ENCODE peak calls at places on chromosomes 2 and 18, in four cellular contexts. G is CD8-positive, alpha-beta T cell; U is ovary; B is upper lobe of right lung. A is an unnamed sample.

GRCh38 chr2:204570449-204570848 is 25.2 kb downstream of the PARD3B start:
- DNase-seq in B (no peak), U (no peak), G (no peak), A (no peak)

GRCh38 chr2:40448476-40449079 is 3.3 kb downstream of the SLC8A1 start:
- DNase-seq in B (no peak), U (no peak), G (no peak), A (no peak)

GRCh38 chr2:23020659-23021058 is 364.3 kb upstream of the KLHL29 start:
- DNase-seq in B (no peak), G (no peak), U (no peak), A (no peak)

GRCh38 chr2:113324684-113325160 is 46.0 kb upstream of the PAX8 start:
- DNase-seq in U (peak; percentile 14), B (peak; percentile 78), G (peak; percentile 16), A (no peak)

GRCh38 chr2:176001903-176002683 is at the start of gene LNPK:
- DNase-seq in B (peak; percentile 97), G (peak; percentile 92), U (peak; percentile 87), A (peak; percentile 73)

GRCh38 chr2:33620-34019 is 12.7 kb downstream of the FAM110C start:
- DNase-seq in U (no peak), G (peak; percentile 32), B (no peak), A (no peak)

GRCh38 chr2:38751043-38751846 is at the start of gene SRSF7:
- DNase-seq in B (peak; percentile 97), G (peak; percentile 99), U (peak; percentile 98), A (peak; percentile 96)

GRCh38 chr2:12732663-12733062 is 15.9 kb downstream of the TRIB2 start:
- DNase-seq in U (no peak), B (no peak), G (no peak), A (no peak)

GRCh38 chr2:69807821-69808540 is 21.5 kb upstream of the GMCL1 start:
- DNase-seq in U (no peak), G (no peak), B (no peak), A (no peak)

GRCh38 chr2:161722547-161723503 is 98.6 kb downstream of the SLC4A10 start:
- DNase-seq in G (no peak), B (peak; percentile 41), U (no peak), A (no peak)

GRCh38 chr18:55256568-55257289 is 297.5 kb upstream of the CCDC68 start:
- DNase-seq in G (no peak), U (no peak), B (no peak), A (no peak)

GRCh38 chr2:99974275-99974674 is 168.1 kb downstream of the AFF3 start:
- DNase-seq in U (no peak), B (no peak), G (no peak), A (no peak)

GRCh38 chr2:19124135-19124534 is 234.3 kb downstream of the OSR1 start:
- DNase-seq in G (no peak), B (no peak), U (no peak), A (no peak)

GRCh38 chr2:172896541-172897144 is 161.0 kb downstream of the RAPGEF4 start:
- DNase-seq in B (no peak), G (no peak), U (no peak), A (no peak)

GRCh38 chr2:178650554-178650953 is 156.7 kb downstream of the TTN start:
- DNase-seq in G (no peak), B (no peak), U (no peak), A (no peak)

GRCh38 chr2:176501652-176502051 is 232.4 kb downstream of the MTX2 start:
- DNase-seq in U (no peak), B (no peak), G (no peak), A (no peak)

GRCh38 chr2:172354347-172354746 is 73.0 kb upstream of the ITGA6 start:
- DNase-seq in U (no peak), G (no peak), B (no peak), A (no peak)

GRCh38 chr2:189281151-189281550 is 101.6 kb upstream of the COL5A2 start:
- DNase-seq in B (no peak), U (no peak), G (no peak), A (no peak)

GRCh38 chr2:163610817-163611556 is 124.8 kb downstream of the FIGN start:
- DNase-seq in G (no peak), U (no peak), B (no peak), A (no peak)

GRCh38 chr2:135742307-135742838 is 718 bp downstream of the UBXN4 start:
- DNase-seq in U (no peak), B (peak; percentile 80), G (peak; percentile 20), A (no peak)

GRCh38 chr2:90069290-90069894 is 1377.9 kb downstream of the RPIA start:
- DNase-seq in G (no peak), B (peak; percentile 72), U (no peak), A (no peak)

GRCh38 chr2:240277073-240277806 is 136.8 kb upstream of the OTOS start:
- DNase-seq in U (no peak), G (no peak), B (peak; percentile 60), A (peak; percentile 34)

GRCh38 chr2:234795974-234796690 is 155.7 kb upstream of the SH3BP4 start:
- DNase-seq in B (no peak), G (no peak), U (no peak), A (no peak)

GRCh38 chr2:129779783-129780182 is 199.7 kb upstream of the RAB6C start:
- DNase-seq in U (no peak), G (no peak), B (no peak), A (no peak)

GRCh38 chr18:13374468-13375301 is 156.1 kb downstream of the LDLRAD4 start:
- DNase-seq in U (no peak), G (no peak), B (no peak), A (no peak)

GRCh38 chr18:13372405-13372995 is 153.9 kb downstream of the LDLRAD4 start:
- DNase-seq in B (no peak), G (no peak), U (no peak), A (no peak)

GRCh38 chr18:23523429-23524212 is 20.3 kb downstream of the RMC1 start:
- DNase-seq in G (no peak), B (no peak), U (no peak), A (no peak)

GRCh38 chr2:74975016-74975415 is 16.6 kb downstream of the POLE4 start:
- DNase-seq in G (no peak), U (no peak), B (no peak), A (no peak)

GRCh38 chr2:231360401-231360800 is 35.1 kb upstream of the B3GNT7 start:
- DNase-seq in B (no peak), G (no peak), U (no peak), A (no peak)

GRCh38 chr18:42114310-42114943 is 159.4 kb downstream of the PIK3C3 start:
- DNase-seq in U (peak; percentile 53), G (peak; percentile 31), B (no peak), A (no peak)

GRCh38 chr2:19876751-19877150 is 25.0 kb downstream of the TTC32 start:
- DNase-seq in G (no peak), B (no peak), U (no peak), A (no peak)

GRCh38 chr2:19574788-19575260 is 216.4 kb upstream of the OSR1 start:
- DNase-seq in U (no peak), B (no peak), G (no peak), A (no peak)

GRCh38 chr18:74826560-74826959 is 228.9 kb downstream of the ZNF407 start:
- DNase-seq in B (no peak), U (no peak), G (no peak), A (no peak)

GRCh38 chr2:82230406-82230805 is 1925.9 kb upstream of the LRRTM1 start:
- DNase-seq in G (no peak), U (no peak), B (no peak), A (no peak)

DNA sequence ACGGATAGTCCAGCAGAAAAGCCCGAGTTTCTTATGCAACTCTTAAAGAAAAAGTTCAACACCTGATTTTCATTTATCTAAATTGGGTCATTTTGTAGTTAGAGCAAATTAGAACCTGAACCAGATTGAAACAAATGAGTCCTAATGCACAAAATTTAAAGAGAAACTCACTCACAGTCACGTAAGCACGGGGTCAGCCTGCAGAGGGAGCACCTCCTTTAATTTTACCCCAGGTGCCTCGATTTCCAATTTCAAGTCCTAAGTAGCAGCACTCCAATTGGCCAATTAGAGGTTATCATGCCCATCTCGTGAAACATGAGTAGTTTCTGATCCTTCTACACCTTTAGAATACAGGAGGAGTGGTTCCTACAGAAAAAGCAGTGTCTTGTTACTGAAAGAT is 1929.7 kb upstream of the LRRTM1 start:
- DNase-seq in B (no peak), G (no peak), U (no peak), A (no peak)
- H3K9me3 ChIP-seq in B (no peaks in the 10 kb centered on the region), G (no peaks in the 10 kb centered on the region), U (no peaks in the 10 kb centered on the region), A (no peaks in the 10 kb centered on the region)

GRCh38 chr18:47110875-47111274 is 39.4 kb downstream of the HDHD2 start:
- DNase-seq in B (no peak), G (no peak), U (no peak), A (no peak)

GRCh38 chr18:47109049-47109448 is 41.3 kb downstream of the HDHD2 start:
- DNase-seq in G (no peak), U (no peak), B (no peak), A (no peak)

GRCh38 chr18:47113796-47114540 is 36.3 kb downstream of the HDHD2 start:
- DNase-seq in G (no peak), B (no peak), U (no peak), A (no peak)

GRCh38 chr18:47109720-47110119 is 40.6 kb downstream of the HDHD2 start:
- DNase-seq in U (no peak), B (no peak), G (no peak), A (no peak)

DNA sequence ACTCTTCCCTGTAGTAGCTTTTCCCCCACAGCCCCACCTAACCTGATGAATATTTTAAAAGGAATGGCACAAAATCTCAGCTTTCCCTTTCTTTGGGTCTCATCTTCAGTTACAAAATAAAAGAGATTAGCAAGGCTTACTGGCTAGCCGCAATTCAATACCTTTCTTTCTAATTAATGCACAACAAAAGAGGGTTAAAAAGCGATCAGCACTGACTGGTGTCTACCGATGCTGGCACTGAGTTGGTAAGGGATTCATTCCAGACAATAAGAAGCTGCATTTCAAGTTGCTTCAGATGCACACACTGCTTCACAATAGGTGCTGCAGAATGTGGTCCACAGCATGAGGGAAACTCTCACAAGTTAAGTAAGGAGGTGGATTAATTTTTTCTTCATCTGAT is 41.9 kb downstream of the HDHD2 start:
- DNase-seq in B (no peak), G (no peak), U (no peak), A (no peak)
- H3K36me3 ChIP-seq in B (peaks cover 81% of the 10 kb centered on the region), G (peaks cover 19% of the 10 kb centered on the region), U (no peaks in the 10 kb centered on the region), A (peaks cover 23% of the 10 kb centered on the region)

GRCh38 chr2:216464104-216464720 is 34.4 kb upstream of the RPL37A start:
- DNase-seq in G (no peak), B (no peak), U (no peak), A (no peak)

GRCh38 chr2:216463148-216463547 is 35.5 kb upstream of the RPL37A start:
- DNase-seq in G (no peak), B (no peak), U (no peak), A (no peak)

GRCh38 chr2:216465580-216466197 is 33.0 kb upstream of the RPL37A start:
- DNase-seq in B (no peak), G (no peak), U (no peak), A (no peak)

GRCh38 chr2:216473187-216473586 is 25.5 kb upstream of the RPL37A start:
- DNase-seq in G (no peak), B (no peak), U (no peak), A (no peak)

GRCh38 chr2:216467845-216468244 is 30.8 kb upstream of the RPL37A start:
- DNase-seq in B (no peak), G (no peak), U (no peak), A (no peak)
- TF ChIP-seq CTCF in B (no peak), G (no peak), U (no peak), A (no peak)

DNA sequence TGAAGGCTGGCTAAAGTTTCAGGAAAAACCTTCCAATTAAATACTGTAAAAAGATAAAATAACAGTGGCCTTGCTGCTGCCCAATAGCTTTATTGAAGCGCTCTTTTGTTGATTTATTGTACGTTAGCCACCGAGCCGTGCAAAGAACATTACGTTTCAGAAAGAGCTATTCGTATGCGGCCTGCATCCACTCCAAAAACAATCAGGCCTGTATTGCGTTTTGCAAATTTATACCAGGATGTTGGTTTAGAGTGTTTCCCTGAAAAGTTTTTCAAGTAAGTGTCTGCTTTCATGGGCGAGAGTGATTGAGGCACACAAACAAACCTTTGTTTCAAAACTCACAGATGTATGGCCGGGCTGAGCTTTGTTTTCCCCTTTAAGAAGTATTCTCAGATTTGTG is 257.2 kb upstream of the SALL3 start:
- DNase-seq in U (no peak), B (no peak), G (no peak), A (no peak)
- H3K9me3 ChIP-seq in U (no peaks in the 10 kb centered on the region), B (no peaks in the 10 kb centered on the region), G (no peaks in the 10 kb centered on the region), A (no peaks in the 10 kb centered on the region)

A was measured in thoracic aorta.